ENCODE peak calls at places on chromosomes 2 and 18, in four cellular contexts. O is cardiac muscle cell, C is H9, J is Calu3. A is an unnamed sample.

GRCh38 chr2:85791704-85792565 is 38.1 kb downstream of the ATOH8 start:
- DNase-seq in C (no peak), J (no peak), O (no peak), A (no peak)

GRCh38 chr2:237726401-237726830 is 72.2 kb upstream of the RBM44 start:
- DNase-seq in C (no peak), J (no peak), O (no peak), A (peak; percentile 54)

GRCh38 chr2:64108842-64109241 is 35.4 kb downstream of the PELI1 start:
- DNase-seq in J (no peak), O (no peak), C (no peak), A (no peak)

GRCh38 chr2:3630631-3631030 is 27.4 kb upstream of the ALLC start:
- DNase-seq in C (no peak), O (no peak), J (no peak), A (no peak)

GRCh38 chr2:66443977-66444855 is 9.3 kb downstream of the MEIS1 start:
- DNase-seq in C (no peak), J (no peak), O (peak; percentile 63), A (peak; percentile 50)

GRCh38 chr18:26637983-26638382 is 89.6 kb upstream of the KCTD1 start:
- DNase-seq in O (no peak), C (no peak), J (no peak), A (no peak)

GRCh38 chr18:24138281-24138883 is 480 bp upstream of the CABYR start:
- DNase-seq in J (no peak), O (no peak), C (no peak), A (no peak)

GRCh38 chr2:107712857-107713256 is 113.8 kb upstream of the RGPD4 start:
- DNase-seq in C (no peak), J (no peak), O (no peak), A (no peak)

GRCh38 chr2:36044389-36044788 is 311.2 kb upstream of the CRIM1 start:
- DNase-seq in J (no peak), C (no peak), O (no peak), A (no peak)

GRCh38 chr2:3628241-3628679 is 29.7 kb upstream of the ALLC start:
- DNase-seq in O (no peak), J (no peak), C (peak; percentile 26), A (no peak)

GRCh38 chr18:48908916-48909315 is 41.8 kb downstream of the SMAD7 start:
- DNase-seq in O (no peak), J (no peak), C (no peak), A (no peak)

GRCh38 chr2:237487496-237487895 is 445 bp downstream of the MLPH start:
- DNase-seq in J (no peak), C (no peak), O (no peak), A (no peak)

GRCh38 chr18:44229693-44230108 is 451.0 kb upstream of the SETBP1 start:
- DNase-seq in C (peak; percentile 27), J (no peak), O (peak; percentile 5), A (no peak)

GRCh38 chr2:229270551-229271410 is at the start of gene PID1:
- DNase-seq in C (peak; percentile 41), J (peak; percentile 41), O (peak; percentile 75), A (peak; percentile 71)

GRCh38 chr2:164189851-164190250 is 431.4 kb downstream of the GRB14 start:
- DNase-seq in C (no peak), O (no peak), J (no peak), A (no peak)

GRCh38 chr18:53747761-53748160 is 476.7 kb downstream of the MBD2 start:
- DNase-seq in C (no peak), O (no peak), J (no peak), A (no peak)

GRCh38 chr2:13000644-13001375 is 284.1 kb downstream of the TRIB2 start:
- DNase-seq in J (no peak), C (no peak), O (no peak), A (no peak)

GRCh38 chr2:3451926-3452671 is 67.2 kb downstream of the ADI1 start:
- DNase-seq in C (no peak), J (no peak), O (no peak), A (no peak)

GRCh38 chr2:172551266-172551665 is 4.6 kb upstream of the PDK1 start:
- DNase-seq in O (no peak), J (no peak), C (no peak), A (peak; percentile 23)

GRCh38 chr2:13686262-13686661 is 946.3 kb upstream of the LRATD1 start:
- DNase-seq in J (no peak), C (no peak), O (no peak), A (no peak)

GRCh38 chr18:13494879-13495465 is 231.4 kb downstream of the FAM210A start:
- DNase-seq in C (no peak), O (no peak), J (no peak), A (no peak)

GRCh38 chr2:176325732-176326131 is 56.5 kb downstream of the MTX2 start:
- DNase-seq in O (peak; percentile 16), J (no peak), C (peak; percentile 76), A (no peak)

GRCh38 chr18:12726774-12727550 is 24.1 kb downstream of the PSMG2 start:
- DNase-seq in O (peak; percentile 73), J (peak; percentile 80), C (peak; percentile 77), A (peak; percentile 69)

GRCh38 chr18:61333746-61334490 is 688 bp downstream of the CDH20 start:
- DNase-seq in J (no peak), O (peak; percentile 51), C (peak; percentile 52), A (peak; percentile 20)

GRCh38 chr2:86042256-86043168 is 63.2 kb downstream of the POLR1A start:
- DNase-seq in C (peak; percentile 10), J (no peak), O (no peak), A (no peak)

GRCh38 chr2:239693330-239693729 is 292.5 kb upstream of the HDAC4 start:
- DNase-seq in C (no peak), O (no peak), J (no peak), A (no peak)

GRCh38 chr18:22625406-22625805 is 207.7 kb upstream of the CTAGE1 start:
- DNase-seq in C (no peak), J (no peak), O (no peak), A (no peak)

GRCh38 chr2:11866358-11867335 is 120.2 kb downstream of the LPIN1 start:
- DNase-seq in J (no peak), O (no peak), C (no peak), A (no peak)

GRCh38 chr2:240918258-240919091 is 12.3 kb downstream of the CROCC2 start:
- DNase-seq in J (no peak), C (peak; percentile 20), O (no peak), A (no peak)

GRCh38 chr2:62672601-62673000 is 32.9 kb upstream of the EHBP1 start:
- DNase-seq in C (peak; percentile 66), J (peak; percentile 15), O (peak; percentile 93), A (peak; percentile 78)